ENCODE peak calls at places on chromosomes 2 and 18, in ten cellular contexts. Z is thoracic aorta, K is A549, X is GM12865, C is epithelial cell of esophagus, O is tibial artery, E is psoas muscle, V is PC-9, M is brain microvascular endothelial cell, U is RWPE1. G is an unnamed sample.
A peak's percentile ranks its signal among the peaks of the same experiment; 100 is the strongest.

GRCh38 chr2:128442891-128443302 is 124.2 kb upstream of the HS6ST1 start:
- DNase-seq in Z (no peak), M (no peak), K (no peak), U (no peak), X (no peak), C (no peak), O (peak; percentile 67), E (no peak), V (no peak), G (peak; percentile 42)

GRCh38 chr2:3662239-3662638 is 4.2 kb downstream of the ALLC start:
- DNase-seq in K (no peak), M (no peak), X (peak; percentile 53), O (no peak), U (no peak), V (peak; percentile 52), E (no peak), Z (no peak), C (no peak), G (no peak)

GRCh38 chr18:46772396-46772795 is 15.5 kb upstream of the ST8SIA5 start:
- DNase-seq in E (no peak), X (no peak), K (no peak), U (no peak), C (no peak), Z (no peak), V (no peak), O (no peak), M (no peak), G (no peak)

GRCh38 chr18:55406374-55407045 is 181.5 kb downstream of the TCF4 start:
- DNase-seq in U (no peak), Z (no peak), C (no peak), K (no peak), O (no peak), E (no peak), V (no peak), M (no peak), X (no peak), G (no peak)

GRCh38 chr2:151946856-151947523 is 118.8 kb upstream of the ARL5A start:
- DNase-seq in E (peak; percentile 13), K (peak; percentile 35), M (peak; percentile 24), X (peak; percentile 47), V (no peak), U (no peak), O (peak; percentile 69), C (peak; percentile 34), Z (no peak), G (no peak)

GRCh38 chr2:168632733-168633132 is 169.7 kb upstream of the NOSTRIN start:
- DNase-seq in Z (no peak), X (no peak), E (no peak), C (no peak), K (no peak), O (no peak), U (no peak), M (peak; percentile 85), V (no peak), G (no peak)

GRCh38 chr2:236205867-236206645 is 37.9 kb upstream of the GBX2 start:
- DNase-seq in C (peak; percentile 6), K (no peak), E (no peak), U (no peak), Z (no peak), O (no peak), X (no peak), M (no peak), V (no peak), G (no peak)

GRCh38 chr2:28717339-28717758 is 34.3 kb upstream of the PPP1CB start:
- DNase-seq in V (peak; percentile 84), M (peak; percentile 80), X (no peak), U (peak; percentile 45), Z (peak; percentile 47), E (peak; percentile 78), O (peak; percentile 86), K (peak; percentile 55), C (peak; percentile 90), G (peak; percentile 94)

GRCh38 chr2:179031731-179032408 is 18.1 kb downstream of the CCDC141 start:
- DNase-seq in K (no peak), V (no peak), U (no peak), X (peak; percentile 89), M (peak; percentile 22), E (no peak), C (no peak), Z (no peak), O (no peak), G (no peak)

GRCh38 chr18:12598181-12598921 is 59.6 kb downstream of the SPIRE1 start:
- DNase-seq in X (peak; percentile 13), Z (no peak), U (no peak), V (peak; percentile 67), C (peak; percentile 14), M (peak; percentile 33), O (no peak), E (no peak), K (no peak), G (no peak)

GRCh38 chr2:182642328-182642727 is 73.7 kb upstream of the DNAJC10 start:
- DNase-seq in U (peak; percentile 60), C (peak; percentile 69), K (peak; percentile 63), M (peak; percentile 60), Z (peak; percentile 5), X (peak; percentile 70), E (peak; percentile 50), V (peak; percentile 40), O (peak; percentile 65), G (no peak)

GRCh38 chr2:60963176-60963575 is 54.3 kb upstream of the PEX13 start:
- DNase-seq in K (no peak), U (no peak), E (no peak), C (no peak), X (no peak), V (no peak), Z (no peak), M (no peak), O (no peak), G (no peak)

GRCh38 chr2:102185347-102185746 is 1.5 kb upstream of the IL1RL2 start:
- DNase-seq in C (peak; percentile 16), E (no peak), U (no peak), X (no peak), O (no peak), V (no peak), M (peak; percentile 24), K (peak; percentile 16), Z (no peak), G (no peak)

GRCh38 chr2:102190425-102191107 is 3.7 kb downstream of the IL1RL2 start:
- DNase-seq in Z (no peak), E (no peak), C (no peak), M (no peak), O (no peak), K (peak; percentile 27), V (no peak), U (no peak), X (no peak), G (no peak)

GRCh38 chr2:102186676-102187190 is at the start of gene IL1RL2:
- DNase-seq in O (no peak), X (no peak), U (peak; percentile 4), E (peak; percentile 22), C (peak; percentile 75), Z (no peak), K (no peak), V (no peak), M (no peak), G (no peak)

GRCh38 chr2:102184018-102184417 is 2.8 kb upstream of the IL1RL2 start:
- DNase-seq in O (no peak), V (no peak), E (no peak), U (no peak), M (no peak), X (no peak), Z (no peak), K (no peak), C (no peak), G (no peak)

DNA sequence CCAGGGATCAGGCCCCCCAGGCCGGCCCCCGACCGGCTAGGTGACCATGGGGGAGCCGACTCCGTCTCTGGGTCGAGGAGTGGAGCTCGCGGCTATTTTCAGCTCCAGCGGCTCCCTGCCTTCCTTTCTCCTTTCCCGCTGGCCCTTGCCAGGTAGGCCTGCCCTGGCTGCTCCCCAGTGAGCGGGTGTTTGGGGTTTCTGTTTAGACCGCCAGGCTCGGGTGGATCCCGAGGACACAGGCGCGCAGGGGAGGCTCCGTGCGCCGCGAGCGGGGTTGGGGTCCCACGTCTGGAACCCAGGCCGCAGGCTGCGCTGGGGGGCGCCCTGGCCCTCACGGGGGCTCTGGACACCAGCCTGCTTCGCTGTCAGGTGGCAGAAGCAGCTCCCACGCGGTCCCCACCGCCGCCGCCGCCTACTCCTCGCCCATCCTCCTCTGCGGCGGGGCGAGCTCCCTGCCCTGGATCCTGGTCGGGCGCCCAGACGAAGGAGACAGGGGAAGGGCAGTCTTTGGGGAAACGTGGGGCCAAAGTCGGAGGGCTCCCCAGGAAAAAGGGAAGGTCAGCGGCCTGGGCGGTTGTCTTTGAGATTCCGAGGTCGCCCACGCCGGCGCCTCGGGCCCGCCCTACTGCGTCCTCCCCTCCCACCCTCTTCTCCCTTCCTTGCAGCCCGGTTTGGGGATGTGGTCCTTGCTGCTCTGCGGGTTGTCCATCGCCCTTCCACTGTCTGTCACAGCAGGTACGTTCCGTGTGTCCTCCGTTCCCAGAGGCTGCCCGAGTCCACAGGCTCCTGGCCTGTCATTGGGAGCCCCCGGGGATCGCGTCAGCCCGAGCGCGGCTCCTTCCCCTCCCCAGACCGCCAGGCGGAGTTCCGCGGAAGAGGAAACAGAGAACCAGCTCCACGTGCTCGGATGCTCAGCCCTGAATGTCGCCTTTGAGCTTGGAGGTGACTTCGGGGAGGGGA is 648 bp downstream of the IL1RL2 start:
- DNase-seq in V (no peak), C (peak; percentile 33), Z (peak; percentile 15), U (peak; percentile 14), E (peak; percentile 70), K (no peak), O (peak; percentile 78), X (no peak), M (peak; percentile 50), G (peak; percentile 74)
- TF ChIP-seq CTCF in V (no peak), C (peak; percentile 41), Z (peak; percentile 46), U (peak; percentile 11), E (peak; percentile 37), K (no peak), O (peak; percentile 44), X (no peak), M (peak; percentile 71), G (peak; percentile 37)

DNA sequence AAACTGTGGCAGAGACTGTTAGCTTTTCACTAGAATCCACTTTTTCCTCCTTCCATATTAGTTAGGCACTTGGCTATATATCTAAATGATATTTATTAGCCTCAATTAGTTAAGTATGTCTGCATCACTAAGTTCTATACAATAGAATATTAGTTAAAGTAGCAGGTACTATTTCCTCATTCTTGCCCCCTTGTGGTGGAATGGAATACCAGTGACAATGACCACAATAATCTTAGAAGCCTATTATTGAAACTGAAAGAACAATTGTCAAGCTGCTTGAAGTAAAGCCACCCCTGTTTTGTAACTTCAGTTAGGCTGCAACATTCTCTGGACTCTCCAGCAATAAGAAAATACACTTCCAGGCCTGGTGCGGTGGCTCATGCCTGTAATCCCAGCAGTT is 476.3 kb upstream of the VWC2L start:
- DNase-seq in K (peak; percentile 27), U (peak; percentile 7), V (no peak), E (no peak), M (peak; percentile 42), Z (no peak), X (peak; percentile 69), C (peak; percentile 45), O (no peak), G (no peak)
- TF ChIP-seq CTCF in K (peak; percentile 23), U (peak; percentile 13), V (peak; percentile 79), E (no peak), M (peak; percentile 35), Z (peak; percentile 25), X (peak; percentile 47), C (peak; percentile 41), O (no peak), G (no peak)

GRCh38 chr2:120177011-120177621 is 46.1 kb downstream of the TMEM185B start:
- DNase-seq in C (peak; percentile 94), K (no peak), O (no peak), U (peak; percentile 77), Z (no peak), X (peak; percentile 95), V (no peak), M (no peak), E (peak; percentile 34), G (peak; percentile 57)
- TF ChIP-seq CTCF in C (peak; percentile 56), K (no peak), O (no peak), U (peak; percentile 56), Z (no peak), X (peak; percentile 76), V (no peak), M (peak; percentile 32), E (no peak), G (peak; percentile 74)

GRCh38 chr2:52810460-52810859 is 957.1 kb upstream of the CHAC2 start:
- DNase-seq in U (peak; percentile 2), V (no peak), K (peak; percentile 48), Z (no peak), E (no peak), M (peak; percentile 10), O (no peak), X (peak; percentile 5), C (peak; percentile 40), G (no peak)
- TF ChIP-seq CTCF in U (peak; percentile 39), V (peak; percentile 65), K (peak; percentile 53), Z (no peak), E (peak; percentile 30), M (peak; percentile 44), O (no peak), X (peak; percentile 7), C (peak; percentile 45), G (no peak)